ENCODE peak calls at places on chromosome 4, in eight cellular contexts. One of them, this sample, is unnamed. For H3K4me1, the result is how much of the 10 kb centered on the place peaks cover.

GRCh38 chr4:182593864-182594263 is 323.3 kb downstream of the DCTD start:
- DNase-seq in heart right ventricle: no peak
- DNase-seq in ascending aorta: no peak
- DNase-seq in upper lobe of left lung: no peak
- DNase-seq in left ventricle myocardium inferior: no peak
- DNase-seq in CD8-positive, alpha-beta T cell: no peak
- DNase-seq in psoas muscle: no peak
- DNase-seq in osteoblast: no peak
- DNase-seq in this sample: no peak

GRCh38 chr4:31370866-31371465 is 650.8 kb downstream of the PCDH7 start:
- DNase-seq in osteoblast: no peak
- DNase-seq in left ventricle myocardium inferior: no peak
- DNase-seq in heart right ventricle: no peak
- DNase-seq in psoas muscle: no peak
- DNase-seq in ascending aorta: no peak
- DNase-seq in CD8-positive, alpha-beta T cell: no peak
- DNase-seq in upper lobe of left lung: no peak
- DNase-seq in this sample: no peak

GRCh38 chr4:109186458-109186945 is 116.0 kb downstream of the COL25A1 start:
- DNase-seq in left ventricle myocardium inferior: no peak
- DNase-seq in ascending aorta: no peak
- DNase-seq in psoas muscle: no peak
- DNase-seq in heart right ventricle: no peak
- DNase-seq in osteoblast: no peak
- DNase-seq in CD8-positive, alpha-beta T cell: no peak
- DNase-seq in upper lobe of left lung: no peak
- DNase-seq in this sample: no peak

GRCh38 chr4:118811008-118811764 is 24.7 kb downstream of the SEC24D start:
- DNase-seq in left ventricle myocardium inferior: no peak
- DNase-seq in ascending aorta: no peak
- DNase-seq in osteoblast: no peak
- DNase-seq in psoas muscle: no peak
- DNase-seq in CD8-positive, alpha-beta T cell: no peak
- DNase-seq in heart right ventricle: no peak
- DNase-seq in upper lobe of left lung: no peak
- DNase-seq in this sample: no peak

GRCh38 chr4:52750819-52751348 is 341 bp downstream of the ERVMER34-1 start:
- DNase-seq in osteoblast: peak
- DNase-seq in heart right ventricle: no peak
- DNase-seq in upper lobe of left lung: peak
- DNase-seq in psoas muscle: peak
- DNase-seq in ascending aorta: no peak
- DNase-seq in left ventricle myocardium inferior: no peak
- DNase-seq in CD8-positive, alpha-beta T cell: no peak
- DNase-seq in this sample: peak

GRCh38 chr4:72418458-72418857 is 150.6 kb downstream of the ADAMTS3 start:
- DNase-seq in psoas muscle: peak
- DNase-seq in upper lobe of left lung: no peak
- DNase-seq in heart right ventricle: peak
- DNase-seq in ascending aorta: no peak
- DNase-seq in osteoblast: peak
- DNase-seq in CD8-positive, alpha-beta T cell: no peak
- DNase-seq in left ventricle myocardium inferior: peak
- DNase-seq in this sample: peak

GRCh38 chr4:177128306-177128705 is 181.4 kb upstream of the NEIL3 start:
- DNase-seq in left ventricle myocardium inferior: no peak
- DNase-seq in ascending aorta: no peak
- DNase-seq in heart right ventricle: no peak
- DNase-seq in psoas muscle: no peak
- DNase-seq in osteoblast: no peak
- DNase-seq in CD8-positive, alpha-beta T cell: no peak
- DNase-seq in upper lobe of left lung: no peak
- DNase-seq in this sample: no peak

GRCh38 chr4:122481766-122482405 is 25.4 kb upstream of the IL2 start:
- DNase-seq in heart right ventricle: no peak
- DNase-seq in osteoblast: no peak
- DNase-seq in psoas muscle: no peak
- DNase-seq in left ventricle myocardium inferior: no peak
- DNase-seq in CD8-positive, alpha-beta T cell: no peak
- DNase-seq in ascending aorta: no peak
- DNase-seq in upper lobe of left lung: no peak
- DNase-seq in this sample: no peak

GRCh38 chr4:56139241-56139827 is 190.6 kb downstream of the CEP135 start:
- DNase-seq in CD8-positive, alpha-beta T cell: no peak
- DNase-seq in ascending aorta: no peak
- DNase-seq in psoas muscle: no peak
- DNase-seq in osteoblast: no peak
- DNase-seq in heart right ventricle: no peak
- DNase-seq in left ventricle myocardium inferior: no peak
- DNase-seq in upper lobe of left lung: no peak
- DNase-seq in this sample: no peak

GRCh38 chr4:118280501-118281218 is 72.1 kb downstream of the PRSS12 start:
- DNase-seq in CD8-positive, alpha-beta T cell: peak
- DNase-seq in osteoblast: no peak
- DNase-seq in left ventricle myocardium inferior: no peak
- DNase-seq in heart right ventricle: peak
- DNase-seq in psoas muscle: no peak
- DNase-seq in ascending aorta: no peak
- DNase-seq in upper lobe of left lung: no peak
- DNase-seq in this sample: peak

GRCh38 chr4:38411092-38411491 is 252.9 kb upstream of the KLF3 start:
- DNase-seq in left ventricle myocardium inferior: no peak
- DNase-seq in CD8-positive, alpha-beta T cell: no peak
- DNase-seq in psoas muscle: no peak
- DNase-seq in heart right ventricle: no peak
- DNase-seq in ascending aorta: no peak
- DNase-seq in upper lobe of left lung: no peak
- DNase-seq in osteoblast: no peak
- DNase-seq in this sample: no peak

DNA sequence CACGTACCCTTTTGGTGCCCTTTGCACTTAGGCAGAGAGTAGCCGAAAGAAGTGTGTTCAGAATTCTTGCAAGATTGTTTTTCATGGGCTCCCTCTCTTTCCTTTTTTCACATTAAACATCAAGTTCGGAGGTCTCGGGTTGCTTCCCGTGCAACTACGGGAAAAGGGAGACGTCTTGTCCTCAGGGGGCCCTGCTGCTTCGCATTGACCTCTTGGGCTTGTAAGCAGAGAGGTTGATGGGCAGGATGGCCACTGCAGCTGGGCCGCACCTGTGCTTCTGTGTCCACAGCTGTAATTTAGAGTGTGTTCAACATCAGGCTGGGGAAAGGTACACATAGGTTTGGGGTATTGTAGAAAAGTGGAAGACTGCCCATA is 109.7 kb downstream of the SPRY1 start:
- DNase-seq in CD8-positive, alpha-beta T cell: no peak
- DNase-seq in osteoblast: no peak
- DNase-seq in upper lobe of left lung: no peak
- DNase-seq in psoas muscle: no peak
- DNase-seq in ascending aorta: no peak
- DNase-seq in left ventricle myocardium inferior: no peak
- DNase-seq in heart right ventricle: no peak
- DNase-seq in this sample: no peak
- H3K4me3 ChIP-seq in CD8-positive, alpha-beta T cell: peak
- H3K4me3 ChIP-seq in osteoblast: peak
- H3K4me3 ChIP-seq in upper lobe of left lung: peak
- H3K4me3 ChIP-seq in psoas muscle: peak
- H3K4me3 ChIP-seq in ascending aorta: peak
- H3K4me3 ChIP-seq in left ventricle myocardium inferior: peak
- H3K4me3 ChIP-seq in heart right ventricle: peak
- H3K4me3 ChIP-seq in this sample: no peak

GRCh38 chr4:10006236-10006603 is 15.1 kb downstream of the SLC2A9 start:
- DNase-seq in ascending aorta: peak
- DNase-seq in CD8-positive, alpha-beta T cell: no peak
- DNase-seq in upper lobe of left lung: no peak
- DNase-seq in osteoblast: peak
- DNase-seq in left ventricle myocardium inferior: no peak
- DNase-seq in psoas muscle: no peak
- DNase-seq in heart right ventricle: peak
- DNase-seq in this sample: no peak

GRCh38 chr4:10006604-10007435 is 14.5 kb downstream of the SLC2A9 start:
- DNase-seq in left ventricle myocardium inferior: no peak
- DNase-seq in osteoblast: no peak
- DNase-seq in psoas muscle: no peak
- DNase-seq in CD8-positive, alpha-beta T cell: no peak
- DNase-seq in heart right ventricle: no peak
- DNase-seq in upper lobe of left lung: no peak
- DNase-seq in ascending aorta: peak
- DNase-seq in this sample: peak

GRCh38 chr4:10007436-10007740 is 13.9 kb downstream of the SLC2A9 start:
- DNase-seq in ascending aorta: no peak
- DNase-seq in CD8-positive, alpha-beta T cell: no peak
- DNase-seq in upper lobe of left lung: no peak
- DNase-seq in heart right ventricle: no peak
- DNase-seq in osteoblast: no peak
- DNase-seq in left ventricle myocardium inferior: no peak
- DNase-seq in psoas muscle: no peak
- DNase-seq in this sample: no peak

GRCh38 chr4:10003666-10004065 is 17.6 kb downstream of the SLC2A9 start:
- DNase-seq in ascending aorta: no peak
- DNase-seq in left ventricle myocardium inferior: no peak
- DNase-seq in heart right ventricle: no peak
- DNase-seq in CD8-positive, alpha-beta T cell: no peak
- DNase-seq in upper lobe of left lung: no peak
- DNase-seq in psoas muscle: no peak
- DNase-seq in osteoblast: no peak
- DNase-seq in this sample: no peak

GRCh38 chr4:10005632-10006031 is 15.7 kb downstream of the SLC2A9 start:
- DNase-seq in CD8-positive, alpha-beta T cell: no peak
- DNase-seq in osteoblast: no peak
- DNase-seq in upper lobe of left lung: no peak
- DNase-seq in heart right ventricle: no peak
- DNase-seq in psoas muscle: no peak
- DNase-seq in left ventricle myocardium inferior: no peak
- DNase-seq in ascending aorta: no peak
- DNase-seq in this sample: no peak
- H3K4me1 ChIP-seq in CD8-positive, alpha-beta T cell: under half
- H3K4me1 ChIP-seq in osteoblast: under half
- H3K4me1 ChIP-seq in upper lobe of left lung: under half
- H3K4me1 ChIP-seq in heart right ventricle: under half
- H3K4me1 ChIP-seq in psoas muscle: under half
- H3K4me1 ChIP-seq in left ventricle myocardium inferior: under half
- H3K4me1 ChIP-seq in ascending aorta: under half
- H3K4me1 ChIP-seq in this sample: under half

DNA sequence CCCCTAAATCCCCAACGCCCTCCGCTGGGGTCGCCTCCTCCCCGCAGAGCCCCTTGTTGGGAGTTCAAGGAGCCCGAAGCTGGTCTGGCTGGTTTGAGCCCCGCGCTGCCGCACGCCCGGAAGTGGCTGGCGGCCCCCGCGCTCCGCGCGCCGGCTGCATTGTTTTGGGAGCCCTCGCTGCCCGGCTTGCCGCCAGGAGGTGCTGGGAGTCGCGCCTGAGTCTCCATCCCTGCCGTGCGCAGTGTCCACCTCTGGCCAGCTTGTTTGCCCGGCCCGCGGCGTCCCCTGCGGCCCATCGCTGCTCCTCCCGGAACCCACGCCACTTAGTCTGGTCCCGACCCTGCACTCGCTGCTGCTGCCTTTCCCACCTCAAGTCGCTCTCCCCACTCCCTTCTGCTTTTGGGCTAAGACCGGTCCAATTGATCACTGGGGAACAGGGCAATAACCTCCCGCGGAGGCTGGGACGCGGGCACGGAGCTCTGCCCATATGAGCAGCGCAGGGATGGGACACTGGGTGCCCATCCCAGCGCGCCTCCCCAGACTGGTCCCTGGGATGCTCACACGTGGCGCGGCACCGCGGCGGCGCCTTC is 2.2 kb upstream of the SFRP2 start:
- DNase-seq in left ventricle myocardium inferior: no peak
- DNase-seq in osteoblast: peak
- DNase-seq in heart right ventricle: no peak
- DNase-seq in psoas muscle: peak
- DNase-seq in upper lobe of left lung: peak
- DNase-seq in ascending aorta: no peak
- DNase-seq in CD8-positive, alpha-beta T cell: no peak
- DNase-seq in this sample: no peak
- H3K4me3 ChIP-seq in left ventricle myocardium inferior: peak
- H3K4me3 ChIP-seq in osteoblast: no peak
- H3K4me3 ChIP-seq in heart right ventricle: no peak
- H3K4me3 ChIP-seq in psoas muscle: peak
- H3K4me3 ChIP-seq in upper lobe of left lung: peak
- H3K4me3 ChIP-seq in ascending aorta: peak
- H3K4me3 ChIP-seq in CD8-positive, alpha-beta T cell: peak
- H3K4me3 ChIP-seq in this sample: no peak

DNA sequence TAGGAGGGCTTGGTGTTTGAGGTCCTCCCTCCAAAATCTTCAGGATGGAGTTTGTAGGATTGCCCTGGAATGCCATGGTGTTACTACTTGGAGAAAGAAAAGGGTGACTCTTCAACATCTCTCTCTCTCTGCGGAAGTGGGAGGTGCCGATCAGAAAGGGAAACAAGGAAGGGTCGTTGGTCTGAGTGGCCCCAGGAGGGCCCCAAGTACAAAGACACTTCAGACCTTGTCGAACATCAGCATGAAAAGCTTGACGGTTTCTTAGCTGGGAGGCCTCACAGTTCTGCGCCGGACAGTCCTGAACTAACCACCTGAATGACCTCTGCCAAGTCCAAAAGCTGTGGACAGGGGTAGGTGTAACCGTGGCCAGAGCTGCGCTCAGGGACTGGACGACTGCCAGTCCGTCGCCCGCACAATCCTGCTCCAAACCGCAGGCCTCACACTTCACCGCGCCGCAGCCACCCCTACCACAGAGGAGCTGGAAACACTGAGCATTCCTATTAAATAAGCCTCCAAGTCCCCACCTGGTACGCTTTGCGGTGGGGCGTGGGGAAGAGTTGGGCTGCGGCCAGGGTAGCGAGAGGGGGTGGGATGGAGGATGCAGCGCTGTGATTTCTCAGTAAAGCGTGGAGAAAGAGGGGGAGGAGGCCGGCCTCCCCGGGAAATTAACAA is 540 bp upstream of the GSX2 start:
- DNase-seq in CD8-positive, alpha-beta T cell: no peak
- DNase-seq in osteoblast: peak
- DNase-seq in ascending aorta: no peak
- DNase-seq in heart right ventricle: no peak
- DNase-seq in upper lobe of left lung: peak
- DNase-seq in left ventricle myocardium inferior: no peak
- DNase-seq in psoas muscle: no peak
- DNase-seq in this sample: no peak
- H3K4me1 ChIP-seq in CD8-positive, alpha-beta T cell: under half
- H3K4me1 ChIP-seq in osteoblast: under half
- H3K4me1 ChIP-seq in ascending aorta: under half
- H3K4me1 ChIP-seq in heart right ventricle: under half
- H3K4me1 ChIP-seq in upper lobe of left lung: under half
- H3K4me1 ChIP-seq in left ventricle myocardium inferior: under half
- H3K4me1 ChIP-seq in psoas muscle: under half
- H3K4me1 ChIP-seq in this sample: under half

GRCh38 chr4:81565137-81565870 is 93.6 kb upstream of the RASGEF1B start:
- DNase-seq in ascending aorta: peak
- DNase-seq in CD8-positive, alpha-beta T cell: no peak
- DNase-seq in upper lobe of left lung: peak
- DNase-seq in psoas muscle: peak
- DNase-seq in left ventricle myocardium inferior: peak
- DNase-seq in heart right ventricle: peak
- DNase-seq in osteoblast: peak
- DNase-seq in this sample: peak
- H3K4me3 ChIP-seq in ascending aorta: no peak
- H3K4me3 ChIP-seq in CD8-positive, alpha-beta T cell: no peak
- H3K4me3 ChIP-seq in upper lobe of left lung: peak
- H3K4me3 ChIP-seq in psoas muscle: peak
- H3K4me3 ChIP-seq in left ventricle myocardium inferior: peak
- H3K4me3 ChIP-seq in heart right ventricle: peak
- H3K4me3 ChIP-seq in osteoblast: peak
- H3K4me3 ChIP-seq in this sample: no peak

This sample was measured in mucosa of descending colon.